ENCODE peak calls at places on chromosome 12, in seven cellular contexts. P, Z, Y, T, J, M and B are unnamed samples.
A peak's percentile ranks its signal among the peaks of the same experiment; 100 is the strongest.

GRCh38 chr12:79658221-79658620 is 32.5 kb downstream of the PAWR start:
- DNase-seq in P (no peak), Z (no peak), Y (peak; percentile 65), T (no peak), J (no peak), M (no peak), B (no peak)

GRCh38 chr12:65926119-65927004 is 102.1 kb downstream of the HMGA2 start:
- DNase-seq in P (no peak), Z (no peak), Y (no peak), T (no peak), J (no peak), M (no peak), B (no peak)

GRCh38 chr12:92396647-92397258 is 251.1 kb upstream of the BTG1 start:
- DNase-seq in P (no peak), Z (peak; percentile 27), Y (peak; percentile 58), T (no peak), J (no peak), M (no peak), B (no peak)

GRCh38 chr12:84701966-84702365 is 210.6 kb downstream of the SLC6A15 start:
- DNase-seq in P (no peak), Z (peak; percentile 30), Y (peak; percentile 9), T (no peak), J (no peak), M (no peak), B (no peak)

GRCh38 chr12:71551529-71551928 is 111.9 kb downstream of the LGR5 start:
- DNase-seq in P (peak; percentile 45), Z (no peak), Y (peak; percentile 15), T (no peak), J (no peak), M (no peak), B (no peak)

GRCh38 chr12:3137268-3137761 is 60.1 kb downstream of the TSPAN9 start:
- DNase-seq in P (no peak), Z (peak; percentile 14), Y (peak; percentile 51), T (peak; percentile 74), J (peak; percentile 74), M (peak; percentile 76), B (peak; percentile 91)

GRCh38 chr12:56593909-56594621 is 36.1 kb downstream of the BAZ2A start:
- DNase-seq in P (peak; percentile 84), Z (peak; percentile 83), Y (peak; percentile 81), T (peak; percentile 42), J (peak; percentile 54), M (no peak), B (no peak)

GRCh38 chr12:120962487-120963054 is 15.8 kb upstream of the HNF1A start:
- DNase-seq in P (no peak), Z (no peak), Y (peak; percentile 5), T (no peak), J (no peak), M (no peak), B (no peak)

GRCh38 chr12:30939234-30939633 is 12.7 kb downstream of the TSPAN11 start:
- DNase-seq in P (no peak), Z (no peak), Y (no peak), T (no peak), J (no peak), M (no peak), B (peak; percentile 19)

GRCh38 chr12:95634622-95635621 is 83.6 kb upstream of the USP44 start:
- DNase-seq in P (peak; percentile 92), Z (peak; percentile 51), Y (peak; percentile 94), T (no peak), J (no peak), M (no peak), B (no peak)

GRCh38 chr12:50618864-50619609 is 114.3 kb downstream of the DIP2B start:
- DNase-seq in P (peak; percentile 77), Z (peak; percentile 89), Y (peak; percentile 57), T (no peak), J (no peak), M (no peak), B (no peak)

GRCh38 chr12:25806271-25806670 is 152.2 kb upstream of the RASSF8 start:
- DNase-seq in P (no peak), Z (no peak), Y (peak; percentile 72), T (no peak), J (no peak), M (no peak), B (no peak)

GRCh38 chr12:122730215-122731014 is at the start of gene HCAR1:
- DNase-seq in P (no peak), Z (no peak), Y (no peak), T (no peak), J (no peak), M (no peak), B (no peak)